ENCODE peak calls at places on chromosome 21, in ten cellular contexts. One of them, this sample, is unnamed.

GRCh38 chr21:29638138-29638537 is 301.7 kb downstream of the GRIK1 start:
- DNase-seq in HepG2: no peak
- DNase-seq in transverse colon: no peak
- DNase-seq in esophagus muscularis mucosa: no peak
- DNase-seq in suprapubic skin: no peak
- DNase-seq in sigmoid colon: no peak
- DNase-seq in SK-N-SH: no peak
- DNase-seq in GM23338: no peak
- DNase-seq in K562: no peak
- DNase-seq in stomach: no peak
- DNase-seq in this sample: no peak

GRCh38 chr21:30984897-30985296 is 53.4 kb downstream of the KRTAP19-8 start:
- DNase-seq in HepG2: no peak
- DNase-seq in transverse colon: no peak
- DNase-seq in esophagus muscularis mucosa: peak; percentile 83
- DNase-seq in suprapubic skin: no peak
- DNase-seq in sigmoid colon: no peak
- DNase-seq in SK-N-SH: no peak
- DNase-seq in GM23338: no peak
- DNase-seq in K562: no peak
- DNase-seq in stomach: no peak
- DNase-seq in this sample: no peak

GRCh38 chr21:29192999-29193563 is 62.6 kb downstream of the MAP3K7CL start:
- DNase-seq in HepG2: no peak
- DNase-seq in transverse colon: no peak
- DNase-seq in esophagus muscularis mucosa: no peak
- DNase-seq in suprapubic skin: no peak
- DNase-seq in sigmoid colon: no peak
- DNase-seq in SK-N-SH: peak; percentile 42
- DNase-seq in GM23338: no peak
- DNase-seq in K562: no peak
- DNase-seq in stomach: no peak
- DNase-seq in this sample: no peak

GRCh38 chr21:27954806-27955205 is 987.9 kb upstream of the ADAMTS5 start:
- DNase-seq in HepG2: no peak
- DNase-seq in transverse colon: no peak
- DNase-seq in esophagus muscularis mucosa: no peak
- DNase-seq in suprapubic skin: no peak
- DNase-seq in sigmoid colon: no peak
- DNase-seq in SK-N-SH: no peak
- DNase-seq in GM23338: peak; percentile 1
- DNase-seq in K562: no peak
- DNase-seq in stomach: no peak
- DNase-seq in this sample: no peak

GRCh38 chr21:29299046-29299905 is 554 bp downstream of the BACH1 start:
- DNase-seq in HepG2: peak; percentile 65
- DNase-seq in transverse colon: peak; percentile 68
- DNase-seq in esophagus muscularis mucosa: peak; percentile 92
- DNase-seq in suprapubic skin: peak; percentile 88
- DNase-seq in sigmoid colon: peak; percentile 81
- DNase-seq in SK-N-SH: no peak
- DNase-seq in GM23338: peak; percentile 55
- DNase-seq in K562: peak; percentile 81
- DNase-seq in stomach: peak; percentile 67
- DNase-seq in this sample: peak; percentile 27

GRCh38 chr21:14244911-14245310 is 29.0 kb downstream of the RBM11 start:
- DNase-seq in HepG2: no peak
- DNase-seq in transverse colon: no peak
- DNase-seq in esophagus muscularis mucosa: no peak
- DNase-seq in suprapubic skin: no peak
- DNase-seq in sigmoid colon: no peak
- DNase-seq in SK-N-SH: no peak
- DNase-seq in GM23338: no peak
- DNase-seq in K562: no peak
- DNase-seq in stomach: no peak
- DNase-seq in this sample: no peak

GRCh38 chr21:34582506-34583150 is 32.3 kb downstream of the RCAN1 start:
- DNase-seq in HepG2: peak; percentile 37
- DNase-seq in transverse colon: no peak
- DNase-seq in esophagus muscularis mucosa: no peak
- DNase-seq in suprapubic skin: no peak
- DNase-seq in sigmoid colon: no peak
- DNase-seq in SK-N-SH: peak; percentile 17
- DNase-seq in GM23338: peak; percentile 70
- DNase-seq in K562: peak; percentile 38
- DNase-seq in stomach: no peak
- DNase-seq in this sample: no peak

GRCh38 chr21:35058058-35058457 is 9.0 kb upstream of the RUNX1 start:
- DNase-seq in HepG2: no peak
- DNase-seq in transverse colon: no peak
- DNase-seq in esophagus muscularis mucosa: no peak
- DNase-seq in suprapubic skin: no peak
- DNase-seq in sigmoid colon: no peak
- DNase-seq in SK-N-SH: no peak
- DNase-seq in GM23338: no peak
- DNase-seq in K562: no peak
- DNase-seq in stomach: no peak
- DNase-seq in this sample: no peak

GRCh38 chr21:34131586-34131985 is 58.2 kb downstream of the MRPS6 start:
- DNase-seq in HepG2: no peak
- DNase-seq in transverse colon: no peak
- DNase-seq in esophagus muscularis mucosa: peak; percentile 26
- DNase-seq in suprapubic skin: no peak
- DNase-seq in sigmoid colon: no peak
- DNase-seq in SK-N-SH: no peak
- DNase-seq in GM23338: no peak
- DNase-seq in K562: no peak
- DNase-seq in stomach: no peak
- DNase-seq in this sample: no peak

GRCh38 chr21:21415741-21416140 is 417.5 kb downstream of the NCAM2 start:
- DNase-seq in HepG2: no peak
- DNase-seq in transverse colon: no peak
- DNase-seq in esophagus muscularis mucosa: no peak
- DNase-seq in suprapubic skin: no peak
- DNase-seq in sigmoid colon: no peak
- DNase-seq in SK-N-SH: no peak
- DNase-seq in GM23338: no peak
- DNase-seq in K562: no peak
- DNase-seq in stomach: no peak
- DNase-seq in this sample: no peak

GRCh38 chr21:34691396-34692032 is 22.7 kb downstream of the CLIC6 start:
- DNase-seq in HepG2: no peak
- DNase-seq in transverse colon: no peak
- DNase-seq in esophagus muscularis mucosa: no peak
- DNase-seq in suprapubic skin: no peak
- DNase-seq in sigmoid colon: no peak
- DNase-seq in SK-N-SH: no peak
- DNase-seq in GM23338: no peak
- DNase-seq in K562: no peak
- DNase-seq in stomach: no peak
- DNase-seq in this sample: no peak

GRCh38 chr21:33972539-33972938 is 56.9 kb upstream of the ATP5PO start:
- DNase-seq in HepG2: no peak
- DNase-seq in transverse colon: no peak
- DNase-seq in esophagus muscularis mucosa: no peak
- DNase-seq in suprapubic skin: no peak
- DNase-seq in sigmoid colon: no peak
- DNase-seq in SK-N-SH: no peak
- DNase-seq in GM23338: no peak
- DNase-seq in K562: no peak
- DNase-seq in stomach: no peak
- DNase-seq in this sample: no peak

GRCh38 chr21:38804030-38804616 is 1.6 kb upstream of the ETS2 start:
- DNase-seq in HepG2: no peak
- DNase-seq in transverse colon: no peak
- DNase-seq in esophagus muscularis mucosa: no peak
- DNase-seq in suprapubic skin: no peak
- DNase-seq in sigmoid colon: no peak
- DNase-seq in SK-N-SH: no peak
- DNase-seq in GM23338: no peak
- DNase-seq in K562: no peak
- DNase-seq in stomach: no peak
- DNase-seq in this sample: no peak
- TF ChIP-seq POLR2AphosphoS5 in HepG2: no peak
- TF ChIP-seq POLR2AphosphoS5 in transverse colon: no peak
- TF ChIP-seq POLR2AphosphoS5 in esophagus muscularis mucosa: no peak
- TF ChIP-seq POLR2AphosphoS5 in suprapubic skin: no peak
- TF ChIP-seq POLR2AphosphoS5 in sigmoid colon: no peak
- TF ChIP-seq POLR2AphosphoS5 in SK-N-SH: no peak
- TF ChIP-seq POLR2AphosphoS5 in GM23338: no peak
- TF ChIP-seq POLR2AphosphoS5 in K562: no peak
- TF ChIP-seq POLR2AphosphoS5 in stomach: no peak
- TF ChIP-seq POLR2AphosphoS5 in this sample: no peak

GRCh38 chr21:42493109-42494060 is 2.6 kb downstream of the RSPH1 start:
- DNase-seq in HepG2: no peak
- DNase-seq in transverse colon: peak; percentile 80
- DNase-seq in esophagus muscularis mucosa: no peak
- DNase-seq in suprapubic skin: no peak
- DNase-seq in sigmoid colon: no peak
- DNase-seq in SK-N-SH: no peak
- DNase-seq in GM23338: peak; percentile 14
- DNase-seq in K562: no peak
- DNase-seq in stomach: no peak
- DNase-seq in this sample: no peak

GRCh38 chr21:42489991-42490390 is 6.0 kb downstream of the RSPH1 start:
- DNase-seq in HepG2: no peak
- DNase-seq in transverse colon: no peak
- DNase-seq in esophagus muscularis mucosa: no peak
- DNase-seq in suprapubic skin: no peak
- DNase-seq in sigmoid colon: no peak
- DNase-seq in SK-N-SH: no peak
- DNase-seq in GM23338: no peak
- DNase-seq in K562: no peak
- DNase-seq in stomach: no peak
- DNase-seq in this sample: no peak

GRCh38 chr21:42491328-42491727 is 4.7 kb downstream of the RSPH1 start:
- DNase-seq in HepG2: no peak
- DNase-seq in transverse colon: no peak
- DNase-seq in esophagus muscularis mucosa: no peak
- DNase-seq in suprapubic skin: no peak
- DNase-seq in sigmoid colon: no peak
- DNase-seq in SK-N-SH: no peak
- DNase-seq in GM23338: no peak
- DNase-seq in K562: no peak
- DNase-seq in stomach: no peak
- DNase-seq in this sample: no peak

GRCh38 chr21:42489006-42489563 is 6.9 kb downstream of the RSPH1 start:
- DNase-seq in HepG2: no peak
- DNase-seq in transverse colon: no peak
- DNase-seq in esophagus muscularis mucosa: no peak
- DNase-seq in suprapubic skin: no peak
- DNase-seq in sigmoid colon: no peak
- DNase-seq in SK-N-SH: no peak
- DNase-seq in GM23338: no peak
- DNase-seq in K562: no peak
- DNase-seq in stomach: no peak
- DNase-seq in this sample: no peak

GRCh38 chr21:42490735-42491134 is 5.3 kb downstream of the RSPH1 start:
- DNase-seq in HepG2: no peak
- DNase-seq in transverse colon: peak; percentile 63
- DNase-seq in esophagus muscularis mucosa: no peak
- DNase-seq in suprapubic skin: no peak
- DNase-seq in sigmoid colon: no peak
- DNase-seq in SK-N-SH: no peak
- DNase-seq in GM23338: no peak
- DNase-seq in K562: no peak
- DNase-seq in stomach: no peak
- DNase-seq in this sample: no peak
- TF ChIP-seq POLR2AphosphoS5 in HepG2: no peak
- TF ChIP-seq POLR2AphosphoS5 in transverse colon: peak; percentile 40
- TF ChIP-seq POLR2AphosphoS5 in esophagus muscularis mucosa: no peak
- TF ChIP-seq POLR2AphosphoS5 in suprapubic skin: no peak
- TF ChIP-seq POLR2AphosphoS5 in sigmoid colon: no peak
- TF ChIP-seq POLR2AphosphoS5 in SK-N-SH: no peak
- TF ChIP-seq POLR2AphosphoS5 in GM23338: no peak
- TF ChIP-seq POLR2AphosphoS5 in K562: no peak
- TF ChIP-seq POLR2AphosphoS5 in stomach: no peak
- TF ChIP-seq POLR2AphosphoS5 in this sample: no peak

DNA sequence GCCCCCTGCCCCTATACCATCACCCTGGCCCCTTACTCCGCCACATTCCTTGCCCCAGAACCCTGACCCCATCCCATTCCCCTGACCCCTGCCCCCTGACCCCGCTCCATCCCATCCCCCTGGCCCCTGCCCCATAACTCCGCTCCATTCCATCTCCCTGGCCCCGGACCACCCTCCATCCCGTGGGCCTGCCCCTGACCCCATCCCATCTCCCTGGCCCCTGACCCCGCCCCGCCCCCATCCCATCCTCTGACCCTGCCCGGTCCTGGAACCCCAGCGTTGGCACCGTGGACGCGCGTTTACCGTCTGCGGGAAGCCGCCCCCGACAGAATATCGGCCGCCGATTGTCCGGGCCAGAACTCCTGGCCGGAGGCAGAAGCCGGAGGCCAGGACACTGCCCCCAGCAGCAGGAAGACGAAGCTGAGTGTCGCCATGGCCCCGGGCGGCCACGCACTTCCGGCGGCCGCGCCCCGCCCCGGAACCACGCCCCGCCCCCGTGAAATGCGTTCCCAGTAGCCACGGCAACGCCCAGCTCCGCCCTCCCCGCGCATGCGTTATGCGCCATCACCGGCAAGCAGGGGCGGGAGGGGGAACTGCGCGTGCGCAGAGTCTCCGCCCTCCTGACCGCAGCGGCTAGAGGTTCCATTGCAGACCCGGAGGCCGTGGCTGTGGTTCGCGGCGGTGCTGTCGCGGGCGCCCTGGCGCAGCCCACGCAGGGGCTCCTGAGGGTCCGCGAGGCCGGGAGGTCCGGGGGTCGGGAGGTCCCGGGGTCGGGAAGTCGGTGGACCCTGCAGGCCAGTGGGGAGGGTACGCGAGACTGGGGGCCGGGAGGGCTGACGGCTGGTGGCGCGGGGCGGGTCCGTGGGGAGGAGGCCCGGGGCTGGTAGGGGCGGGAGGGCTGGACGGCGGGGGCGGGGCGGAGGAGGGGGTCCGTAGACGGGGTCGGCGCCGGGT is at the start of gene POFUT2:
- DNase-seq in HepG2: peak; percentile 86
- DNase-seq in transverse colon: peak; percentile 99
- DNase-seq in esophagus muscularis mucosa: peak; percentile 98
- DNase-seq in suprapubic skin: peak; percentile 99
- DNase-seq in sigmoid colon: peak; percentile 99
- DNase-seq in SK-N-SH: peak; percentile 99
- DNase-seq in GM23338: peak; percentile 94
- DNase-seq in K562: peak; percentile 100
- DNase-seq in stomach: peak; percentile 99
- DNase-seq in this sample: peak; percentile 98
- TF ChIP-seq POLR2AphosphoS5 in HepG2: peak; percentile 88
- TF ChIP-seq POLR2AphosphoS5 in transverse colon: peak; percentile 93
- TF ChIP-seq POLR2AphosphoS5 in esophagus muscularis mucosa: peak; percentile 98
- TF ChIP-seq POLR2AphosphoS5 in suprapubic skin: no peak
- TF ChIP-seq POLR2AphosphoS5 in sigmoid colon: peak; percentile 98
- TF ChIP-seq POLR2AphosphoS5 in SK-N-SH: peak; percentile 86
- TF ChIP-seq POLR2AphosphoS5 in GM23338: peak; percentile 89
- TF ChIP-seq POLR2AphosphoS5 in K562: peak; percentile 72
- TF ChIP-seq POLR2AphosphoS5 in stomach: peak; percentile 90
- TF ChIP-seq POLR2AphosphoS5 in this sample: peak; percentile 56

DNA sequence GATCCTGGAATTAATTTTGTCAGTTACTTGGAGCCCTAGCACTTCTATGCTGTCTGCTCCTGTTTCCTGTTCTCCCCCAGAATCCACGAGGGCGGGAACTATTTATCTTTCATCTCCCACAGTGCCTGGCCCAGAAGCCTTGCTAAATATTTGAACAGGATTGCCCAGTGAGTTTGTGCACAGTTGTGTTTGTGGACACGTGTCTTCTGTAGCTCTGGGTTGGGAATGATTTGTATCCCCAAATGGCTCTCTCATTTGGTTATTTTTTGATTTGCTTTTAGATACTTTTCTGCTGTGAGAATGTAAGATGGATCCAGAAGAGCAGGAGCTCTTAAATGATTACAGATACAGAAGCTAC is 7.8 kb downstream of the DOP1B start:
- DNase-seq in HepG2: peak; percentile 86
- DNase-seq in transverse colon: peak; percentile 33
- DNase-seq in esophagus muscularis mucosa: no peak
- DNase-seq in suprapubic skin: no peak
- DNase-seq in sigmoid colon: no peak
- DNase-seq in SK-N-SH: peak; percentile 23
- DNase-seq in GM23338: no peak
- DNase-seq in K562: no peak
- DNase-seq in stomach: peak; percentile 67
- DNase-seq in this sample: no peak
- TF ChIP-seq POLR2AphosphoS5 in HepG2: no peak
- TF ChIP-seq POLR2AphosphoS5 in transverse colon: no peak
- TF ChIP-seq POLR2AphosphoS5 in esophagus muscularis mucosa: no peak
- TF ChIP-seq POLR2AphosphoS5 in suprapubic skin: no peak
- TF ChIP-seq POLR2AphosphoS5 in sigmoid colon: no peak
- TF ChIP-seq POLR2AphosphoS5 in SK-N-SH: no peak
- TF ChIP-seq POLR2AphosphoS5 in GM23338: no peak
- TF ChIP-seq POLR2AphosphoS5 in K562: no peak
- TF ChIP-seq POLR2AphosphoS5 in stomach: peak; percentile 34
- TF ChIP-seq POLR2AphosphoS5 in this sample: no peak